ENCODE peak calls at places on chromosomes 6 and 20, in seven cellular contexts. F is left ventricle myocardium inferior; G is A549; I is naive thymus-derived CD4-positive, alpha-beta T cell; C is hepatocyte; Y is fibroblast of lung; S is heart right ventricle. X is an unnamed sample. For H3K4me1, the result is how much of the 10 kb centered on the place peaks cover.

GRCh38 chr20:3614509-3614908 is 48.7 kb downstream of the GFRA4 start:
- DNase-seq in F (no peak), G (no peak), I (no peak), C (no peak), Y (peak), S (no peak), X (no peak)

GRCh38 chr6:139368661-139369060 is 5.8 kb downstream of the CITED2 start:
- DNase-seq in F (no peak), G (no peak), I (no peak), C (no peak), Y (no peak), S (no peak), X (no peak)

GRCh38 chr6:31479151-31479932 is 18.6 kb upstream of the MICB start:
- DNase-seq in F (no peak), G (no peak), I (no peak), C (no peak), Y (no peak), S (no peak), X (no peak)

GRCh38 chr6:18465410-18466154 is 78.4 kb downstream of the RNF144B start:
- DNase-seq in F (no peak), G (no peak), I (no peak), C (no peak), Y (no peak), S (no peak), X (no peak)

GRCh38 chr20:62282877-62283503 is 19.8 kb upstream of the ADRM1 start:
- DNase-seq in F (peak), G (no peak), I (no peak), C (no peak), Y (no peak), S (peak), X (peak)

GRCh38 chr20:16606468-16606867 is 33.2 kb upstream of the KIF16B start:
- DNase-seq in F (no peak), G (no peak), I (no peak), C (no peak), Y (no peak), S (no peak), X (no peak)

GRCh38 chr6:146582857-146583256 is 15.9 kb upstream of the ADGB start:
- DNase-seq in F (peak), G (no peak), I (no peak), C (peak), Y (peak), S (no peak), X (no peak)

GRCh38 chr20:21933526-21933925 is 228.1 kb downstream of the PAX1 start:
- DNase-seq in F (no peak), G (no peak), I (no peak), C (no peak), Y (no peak), S (no peak), X (no peak)

GRCh38 chr6:118594877-118595276 is 46.8 kb downstream of the PLN start:
- DNase-seq in F (no peak), G (no peak), I (no peak), C (no peak), Y (no peak), S (no peak), X (no peak)

GRCh38 chr20:10523438-10523837 is 88.3 kb downstream of the SLX4IP start:
- DNase-seq in F (no peak), G (no peak), I (no peak), C (no peak), Y (no peak), S (no peak), X (peak)

GRCh38 chr20:32678948-32679347 is 5.2 kb upstream of the C20orf203 start:
- DNase-seq in F (peak), G (no peak), I (no peak), C (no peak), Y (peak), S (peak), X (no peak)

GRCh38 chr20:31515072-31515774 is 981 bp downstream of the HM13 start:
- DNase-seq in F (no peak), G (no peak), I (no peak), C (no peak), Y (no peak), S (no peak), X (no peak)

GRCh38 chr20:49186535-49187329 is 1.4 kb downstream of the STAU1 start:
- DNase-seq in F (peak), G (peak), I (peak), C (peak), Y (peak), S (no peak), X (peak)

GRCh38 chr6:20789162-20789561 is 254.9 kb downstream of the CDKAL1 start:
- DNase-seq in F (no peak), G (peak), I (no peak), C (peak), Y (peak), S (no peak), X (no peak)

GRCh38 chr6:18823782-18824386 is 436.7 kb downstream of the RNF144B start:
- DNase-seq in F (no peak), G (peak), I (peak), C (peak), Y (peak), S (no peak), X (peak)

GRCh38 chr6:52076791-52077179 is 10.6 kb downstream of the PKHD1 start:
- DNase-seq in F (no peak), G (no peak), I (no peak), C (no peak), Y (no peak), S (no peak), X (no peak)

GRCh38 chr6:70672549-70672948 is 4.9 kb downstream of the SMAP1 start:
- DNase-seq in F (no peak), G (no peak), I (no peak), C (no peak), Y (no peak), S (no peak), X (no peak)

GRCh38 chr6:63807056-63807455 is 171.5 kb downstream of the PHF3 start:
- DNase-seq in F (no peak), G (peak), I (no peak), C (no peak), Y (no peak), S (no peak), X (no peak)

GRCh38 chr6:63805345-63805744 is 169.7 kb downstream of the PHF3 start:
- DNase-seq in F (no peak), G (no peak), I (no peak), C (no peak), Y (no peak), S (no peak), X (no peak)

GRCh38 chr6:63804381-63804956 is 168.9 kb downstream of the PHF3 start:
- DNase-seq in F (no peak), G (no peak), I (no peak), C (no peak), Y (peak), S (no peak), X (no peak)

GRCh38 chr6:63806573-63806913 is 170.9 kb downstream of the PHF3 start:
- DNase-seq in F (no peak), G (no peak), I (no peak), C (no peak), Y (no peak), S (no peak), X (no peak)

GRCh38 chr6:63805808-63806572 is 170.4 kb downstream of the PHF3 start:
- DNase-seq in F (no peak), G (peak), I (no peak), C (peak), Y (peak), S (no peak), X (no peak)
- H3K4me3 ChIP-seq in F (no peak), G (peak), I (no peak), C (no peak), Y (no peak), S (no peak), X (no peak)

GRCh38 chr20:57712851-57713504 is 3.2 kb upstream of the PMEPA1 start:
- DNase-seq in F (no peak), G (no peak), I (no peak), C (no peak), Y (no peak), S (no peak), X (no peak)
- H3K4me1 ChIP-seq in F (half or more), G (half or more), I (under half), C (under half), Y (under half), S (half or more), X (under half)

GRCh38 chr6:164929155-164929977 is 380.0 kb downstream of the C6orf118 start:
- DNase-seq in F (no peak), G (no peak), I (no peak), C (no peak), Y (no peak), S (no peak), X (no peak)
- H3K4me3 ChIP-seq in F (no peak), G (no peak), I (no peak), C (no peak), Y (no peak), S (no peak), X (no peak)

GRCh38 chr6:398558-399078 is 7.1 kb downstream of the IRF4 start:
- DNase-seq in F (no peak), G (no peak), I (no peak), C (no peak), Y (no peak), S (no peak), X (no peak)
- H3K4me1 ChIP-seq in F (under half), G (under half), I (under half), C (under half), Y (under half), S (under half), X (under half)

DNA sequence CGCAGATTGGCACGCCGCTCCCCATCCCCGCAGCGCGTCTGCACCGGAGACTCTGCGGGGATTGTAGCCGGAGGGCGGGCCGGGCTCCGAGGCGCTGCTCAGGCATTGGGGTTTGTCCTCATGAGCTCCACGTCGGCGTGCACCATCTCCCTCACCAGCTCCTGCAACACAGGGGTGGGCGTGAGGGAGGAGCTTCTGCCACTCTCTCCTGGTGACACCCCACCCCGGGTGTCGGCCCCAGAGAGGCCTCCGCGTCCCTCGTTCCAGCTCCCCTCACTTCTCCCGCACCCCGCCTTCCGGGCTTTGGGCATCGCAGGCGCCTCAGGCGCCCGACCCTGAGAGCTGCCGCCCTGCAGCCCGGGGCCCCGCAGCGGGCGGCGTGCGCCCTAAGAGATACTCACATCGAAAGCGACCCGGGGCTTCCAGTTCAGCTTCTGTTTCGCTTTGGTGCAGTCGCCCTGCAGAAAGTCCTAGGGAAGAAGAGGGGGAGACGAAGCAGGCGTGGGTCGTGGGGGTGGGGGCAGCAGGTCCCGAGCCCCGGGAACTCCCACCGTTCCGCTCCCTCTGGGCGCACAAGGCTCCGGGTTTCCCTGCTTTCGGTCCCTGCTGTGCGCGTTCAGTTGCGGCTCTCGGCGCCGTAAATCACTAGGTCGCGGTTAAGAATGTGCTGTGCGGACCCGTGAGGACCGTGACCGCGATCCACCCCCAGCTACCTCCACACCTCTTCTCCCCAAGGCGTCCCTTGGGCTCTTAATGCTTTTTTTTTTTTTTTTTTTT is 14.5 kb downstream of the FOXC1 start:
- DNase-seq in F (no peak), G (no peak), I (no peak), C (peak), Y (no peak), S (no peak), X (no peak)
- H3K4me3 ChIP-seq in F (peak), G (peak), I (no peak), C (peak), Y (peak), S (peak), X (no peak)

GRCh38 chr20:1694672-1695071 is 37.1 kb upstream of the SIRPG start:
- DNase-seq in F (no peak), G (no peak), I (no peak), C (no peak), Y (no peak), S (no peak), X (no peak)

GRCh38 chr20:1702288-1702687 is 44.7 kb upstream of the SIRPG start:
- DNase-seq in F (no peak), G (no peak), I (no peak), C (no peak), Y (peak), S (no peak), X (no peak)

GRCh38 chr20:1700990-1701389 is 43.4 kb upstream of the SIRPG start:
- DNase-seq in F (no peak), G (no peak), I (no peak), C (no peak), Y (no peak), S (no peak), X (peak)

GRCh38 chr20:1697592-1697991 is 40.0 kb upstream of the SIRPG start:
- DNase-seq in F (no peak), G (no peak), I (no peak), C (no peak), Y (no peak), S (no peak), X (no peak)

GRCh38 chr20:1696521-1697209 is 39.1 kb upstream of the SIRPG start:
- DNase-seq in F (no peak), G (no peak), I (no peak), C (no peak), Y (no peak), S (no peak), X (no peak)
- H3K4me1 ChIP-seq in F (under half), G (under half), I (under half), C (under half), Y (under half), S (under half), X (under half)

X was measured in SJCRH30.